ENCODE peak calls at places on chromosomes 7 and 10, in ten cellular contexts. One of them, this sample, is unnamed.

GRCh38 chr10:106348933-106349332 is 815.6 kb downstream of the SORCS1 start:
- DNase-seq in nephron progenitor cell: no peak
- DNase-seq in A673: no peak
- DNase-seq in cardiac muscle cell: no peak
- DNase-seq in HT1080: no peak
- DNase-seq in astrocyte of the spinal cord: no peak
- DNase-seq in WERI-Rb-1: no peak
- DNase-seq in SHP77: no peak
- DNase-seq in CD4-positive, CD25-positive, alpha-beta regulatory T cell: no peak
- DNase-seq in activated CD8-positive, alpha-beta memory T cell treated with anti-CD3 and anti-CD28 coated beads, Interleukin-2, amount 50 U/mL, for 48 hours: no peak
- DNase-seq in this sample: no peak

GRCh38 chr7:88480266-88480665 is 173.6 kb upstream of the STEAP4 start:
- DNase-seq in nephron progenitor cell: no peak
- DNase-seq in A673: no peak
- DNase-seq in cardiac muscle cell: no peak
- DNase-seq in HT1080: no peak
- DNase-seq in astrocyte of the spinal cord: no peak
- DNase-seq in WERI-Rb-1: no peak
- DNase-seq in SHP77: no peak
- DNase-seq in CD4-positive, CD25-positive, alpha-beta regulatory T cell: no peak
- DNase-seq in activated CD8-positive, alpha-beta memory T cell treated with anti-CD3 and anti-CD28 coated beads, Interleukin-2, amount 50 U/mL, for 48 hours: no peak
- DNase-seq in this sample: no peak

GRCh38 chr7:66353547-66353946 is 148.4 kb downstream of the TPST1 start:
- DNase-seq in nephron progenitor cell: no peak
- DNase-seq in A673: no peak
- DNase-seq in cardiac muscle cell: no peak
- DNase-seq in HT1080: no peak
- DNase-seq in astrocyte of the spinal cord: no peak
- DNase-seq in WERI-Rb-1: no peak
- DNase-seq in SHP77: no peak
- DNase-seq in CD4-positive, CD25-positive, alpha-beta regulatory T cell: no peak
- DNase-seq in activated CD8-positive, alpha-beta memory T cell treated with anti-CD3 and anti-CD28 coated beads, Interleukin-2, amount 50 U/mL, for 48 hours: no peak
- DNase-seq in this sample: no peak

GRCh38 chr7:99090811-99091582 is 52.9 kb downstream of the SMURF1 start:
- DNase-seq in nephron progenitor cell: no peak
- DNase-seq in A673: no peak
- DNase-seq in cardiac muscle cell: peak; percentile 42
- DNase-seq in HT1080: no peak
- DNase-seq in astrocyte of the spinal cord: peak; percentile 44
- DNase-seq in WERI-Rb-1: no peak
- DNase-seq in SHP77: no peak
- DNase-seq in CD4-positive, CD25-positive, alpha-beta regulatory T cell: no peak
- DNase-seq in activated CD8-positive, alpha-beta memory T cell treated with anti-CD3 and anti-CD28 coated beads, Interleukin-2, amount 50 U/mL, for 48 hours: no peak
- DNase-seq in this sample: peak; percentile 33

GRCh38 chr7:87435546-87435945 is 39.9 kb downstream of the ABCB4 start:
- DNase-seq in nephron progenitor cell: no peak
- DNase-seq in A673: no peak
- DNase-seq in cardiac muscle cell: no peak
- DNase-seq in HT1080: peak; percentile 54
- DNase-seq in astrocyte of the spinal cord: peak; percentile 56
- DNase-seq in WERI-Rb-1: no peak
- DNase-seq in SHP77: no peak
- DNase-seq in CD4-positive, CD25-positive, alpha-beta regulatory T cell: no peak
- DNase-seq in activated CD8-positive, alpha-beta memory T cell treated with anti-CD3 and anti-CD28 coated beads, Interleukin-2, amount 50 U/mL, for 48 hours: no peak
- DNase-seq in this sample: no peak

GRCh38 chr7:135716677-135717238 is 11.2 kb downstream of the SLC13A4 start:
- DNase-seq in nephron progenitor cell: no peak
- DNase-seq in A673: peak; percentile 96
- DNase-seq in cardiac muscle cell: no peak
- DNase-seq in HT1080: peak; percentile 83
- DNase-seq in astrocyte of the spinal cord: peak; percentile 93
- DNase-seq in WERI-Rb-1: peak; percentile 40
- DNase-seq in SHP77: peak; percentile 18
- DNase-seq in CD4-positive, CD25-positive, alpha-beta regulatory T cell: no peak
- DNase-seq in activated CD8-positive, alpha-beta memory T cell treated with anti-CD3 and anti-CD28 coated beads, Interleukin-2, amount 50 U/mL, for 48 hours: no peak
- DNase-seq in this sample: no peak

GRCh38 chr10:14396441-14397048 is 65.8 kb upstream of the FRMD4A start:
- DNase-seq in nephron progenitor cell: no peak
- DNase-seq in A673: peak; percentile 61
- DNase-seq in cardiac muscle cell: no peak
- DNase-seq in HT1080: no peak
- DNase-seq in astrocyte of the spinal cord: no peak
- DNase-seq in WERI-Rb-1: no peak
- DNase-seq in SHP77: no peak
- DNase-seq in CD4-positive, CD25-positive, alpha-beta regulatory T cell: no peak
- DNase-seq in activated CD8-positive, alpha-beta memory T cell treated with anti-CD3 and anti-CD28 coated beads, Interleukin-2, amount 50 U/mL, for 48 hours: no peak
- DNase-seq in this sample: no peak

GRCh38 chr7:44307905-44308740 is 17.3 kb downstream of the CAMK2B start:
- DNase-seq in nephron progenitor cell: no peak
- DNase-seq in A673: no peak
- DNase-seq in cardiac muscle cell: no peak
- DNase-seq in HT1080: no peak
- DNase-seq in astrocyte of the spinal cord: no peak
- DNase-seq in WERI-Rb-1: no peak
- DNase-seq in SHP77: no peak
- DNase-seq in CD4-positive, CD25-positive, alpha-beta regulatory T cell: no peak
- DNase-seq in activated CD8-positive, alpha-beta memory T cell treated with anti-CD3 and anti-CD28 coated beads, Interleukin-2, amount 50 U/mL, for 48 hours: peak; percentile 49
- DNase-seq in this sample: no peak

GRCh38 chr7:141975806-141976523 is 2.4 kb upstream of the TAS2R38 start:
- DNase-seq in nephron progenitor cell: peak; percentile 90
- DNase-seq in A673: peak; percentile 77
- DNase-seq in cardiac muscle cell: peak; percentile 85
- DNase-seq in HT1080: peak; percentile 65
- DNase-seq in astrocyte of the spinal cord: peak; percentile 60
- DNase-seq in WERI-Rb-1: peak; percentile 87
- DNase-seq in SHP77: peak; percentile 72
- DNase-seq in CD4-positive, CD25-positive, alpha-beta regulatory T cell: peak; percentile 39
- DNase-seq in activated CD8-positive, alpha-beta memory T cell treated with anti-CD3 and anti-CD28 coated beads, Interleukin-2, amount 50 U/mL, for 48 hours: peak; percentile 90
- DNase-seq in this sample: peak; percentile 84

GRCh38 chr7:82534687-82535086 is 91.1 kb upstream of the CACNA2D1 start:
- DNase-seq in nephron progenitor cell: no peak
- DNase-seq in A673: no peak
- DNase-seq in cardiac muscle cell: no peak
- DNase-seq in HT1080: peak; percentile 16
- DNase-seq in astrocyte of the spinal cord: peak; percentile 42
- DNase-seq in WERI-Rb-1: no peak
- DNase-seq in SHP77: no peak
- DNase-seq in CD4-positive, CD25-positive, alpha-beta regulatory T cell: no peak
- DNase-seq in activated CD8-positive, alpha-beta memory T cell treated with anti-CD3 and anti-CD28 coated beads, Interleukin-2, amount 50 U/mL, for 48 hours: no peak
- DNase-seq in this sample: peak; percentile 5

GRCh38 chr7:35035511-35035921 is 1.8 kb downstream of the DPY19L1 start:
- DNase-seq in nephron progenitor cell: no peak
- DNase-seq in A673: peak; percentile 35
- DNase-seq in cardiac muscle cell: peak; percentile 35
- DNase-seq in HT1080: peak; percentile 72
- DNase-seq in astrocyte of the spinal cord: peak; percentile 69
- DNase-seq in WERI-Rb-1: peak; percentile 41
- DNase-seq in SHP77: peak; percentile 10
- DNase-seq in CD4-positive, CD25-positive, alpha-beta regulatory T cell: peak; percentile 42
- DNase-seq in activated CD8-positive, alpha-beta memory T cell treated with anti-CD3 and anti-CD28 coated beads, Interleukin-2, amount 50 U/mL, for 48 hours: no peak
- DNase-seq in this sample: peak; percentile 10

GRCh38 chr7:107210400-107210799 is 41.6 kb downstream of the HBP1 start:
- DNase-seq in nephron progenitor cell: no peak
- DNase-seq in A673: no peak
- DNase-seq in cardiac muscle cell: no peak
- DNase-seq in HT1080: no peak
- DNase-seq in astrocyte of the spinal cord: no peak
- DNase-seq in WERI-Rb-1: no peak
- DNase-seq in SHP77: no peak
- DNase-seq in CD4-positive, CD25-positive, alpha-beta regulatory T cell: no peak
- DNase-seq in activated CD8-positive, alpha-beta memory T cell treated with anti-CD3 and anti-CD28 coated beads, Interleukin-2, amount 50 U/mL, for 48 hours: no peak
- DNase-seq in this sample: no peak

GRCh38 chr10:102735065-102735562 is 8.6 kb upstream of the WBP1L start:
- DNase-seq in nephron progenitor cell: no peak
- DNase-seq in A673: peak; percentile 28
- DNase-seq in cardiac muscle cell: no peak
- DNase-seq in HT1080: no peak
- DNase-seq in astrocyte of the spinal cord: no peak
- DNase-seq in WERI-Rb-1: no peak
- DNase-seq in SHP77: no peak
- DNase-seq in CD4-positive, CD25-positive, alpha-beta regulatory T cell: no peak
- DNase-seq in activated CD8-positive, alpha-beta memory T cell treated with anti-CD3 and anti-CD28 coated beads, Interleukin-2, amount 50 U/mL, for 48 hours: no peak
- DNase-seq in this sample: peak; percentile 36

GRCh38 chr10:89391882-89392756 is at the start of gene IFIT1:
- DNase-seq in nephron progenitor cell: no peak
- DNase-seq in A673: peak; percentile 82
- DNase-seq in cardiac muscle cell: peak; percentile 86
- DNase-seq in HT1080: peak; percentile 82
- DNase-seq in astrocyte of the spinal cord: peak; percentile 94
- DNase-seq in WERI-Rb-1: no peak
- DNase-seq in SHP77: peak; percentile 36
- DNase-seq in CD4-positive, CD25-positive, alpha-beta regulatory T cell: peak; percentile 55
- DNase-seq in activated CD8-positive, alpha-beta memory T cell treated with anti-CD3 and anti-CD28 coated beads, Interleukin-2, amount 50 U/mL, for 48 hours: no peak
- DNase-seq in this sample: peak; percentile 83

GRCh38 chr10:12875100-12875499 is 126.4 kb downstream of the CCDC3 start:
- DNase-seq in nephron progenitor cell: no peak
- DNase-seq in A673: no peak
- DNase-seq in cardiac muscle cell: no peak
- DNase-seq in HT1080: no peak
- DNase-seq in astrocyte of the spinal cord: peak; percentile 16
- DNase-seq in WERI-Rb-1: no peak
- DNase-seq in SHP77: no peak
- DNase-seq in CD4-positive, CD25-positive, alpha-beta regulatory T cell: no peak
- DNase-seq in activated CD8-positive, alpha-beta memory T cell treated with anti-CD3 and anti-CD28 coated beads, Interleukin-2, amount 50 U/mL, for 48 hours: no peak
- DNase-seq in this sample: peak; percentile 21

GRCh38 chr7:129122751-129123516 is 21.6 kb upstream of the TSPAN33 start:
- DNase-seq in nephron progenitor cell: no peak
- DNase-seq in A673: no peak
- DNase-seq in cardiac muscle cell: no peak
- DNase-seq in HT1080: no peak
- DNase-seq in astrocyte of the spinal cord: no peak
- DNase-seq in WERI-Rb-1: no peak
- DNase-seq in SHP77: no peak
- DNase-seq in CD4-positive, CD25-positive, alpha-beta regulatory T cell: no peak
- DNase-seq in activated CD8-positive, alpha-beta memory T cell treated with anti-CD3 and anti-CD28 coated beads, Interleukin-2, amount 50 U/mL, for 48 hours: no peak
- DNase-seq in this sample: no peak

GRCh38 chr7:151394076-151395035 is 15.5 kb downstream of the WDR86 start:
- DNase-seq in nephron progenitor cell: no peak
- DNase-seq in A673: no peak
- DNase-seq in cardiac muscle cell: no peak
- DNase-seq in HT1080: no peak
- DNase-seq in astrocyte of the spinal cord: no peak
- DNase-seq in WERI-Rb-1: no peak
- DNase-seq in SHP77: no peak
- DNase-seq in CD4-positive, CD25-positive, alpha-beta regulatory T cell: no peak
- DNase-seq in activated CD8-positive, alpha-beta memory T cell treated with anti-CD3 and anti-CD28 coated beads, Interleukin-2, amount 50 U/mL, for 48 hours: no peak
- DNase-seq in this sample: no peak

GRCh38 chr7:131330299-131330698 is 2.6 kb downstream of the MKLN1 start:
- DNase-seq in nephron progenitor cell: no peak
- DNase-seq in A673: no peak
- DNase-seq in cardiac muscle cell: no peak
- DNase-seq in HT1080: no peak
- DNase-seq in astrocyte of the spinal cord: no peak
- DNase-seq in WERI-Rb-1: no peak
- DNase-seq in SHP77: no peak
- DNase-seq in CD4-positive, CD25-positive, alpha-beta regulatory T cell: no peak
- DNase-seq in activated CD8-positive, alpha-beta memory T cell treated with anti-CD3 and anti-CD28 coated beads, Interleukin-2, amount 50 U/mL, for 48 hours: no peak
- DNase-seq in this sample: no peak

GRCh38 chr10:51469666-51470065 is 229.7 kb downstream of the CSTF2T start:
- DNase-seq in nephron progenitor cell: no peak
- DNase-seq in A673: no peak
- DNase-seq in cardiac muscle cell: no peak
- DNase-seq in HT1080: no peak
- DNase-seq in astrocyte of the spinal cord: no peak
- DNase-seq in WERI-Rb-1: no peak
- DNase-seq in SHP77: no peak
- DNase-seq in CD4-positive, CD25-positive, alpha-beta regulatory T cell: no peak
- DNase-seq in activated CD8-positive, alpha-beta memory T cell treated with anti-CD3 and anti-CD28 coated beads, Interleukin-2, amount 50 U/mL, for 48 hours: no peak
- DNase-seq in this sample: no peak

GRCh38 chr10:99276848-99277486 is 41.3 kb upstream of the HPSE2 start:
- DNase-seq in nephron progenitor cell: no peak
- DNase-seq in A673: peak; percentile 37
- DNase-seq in cardiac muscle cell: peak; percentile 35
- DNase-seq in HT1080: no peak
- DNase-seq in astrocyte of the spinal cord: peak; percentile 6
- DNase-seq in WERI-Rb-1: no peak
- DNase-seq in SHP77: no peak
- DNase-seq in CD4-positive, CD25-positive, alpha-beta regulatory T cell: no peak
- DNase-seq in activated CD8-positive, alpha-beta memory T cell treated with anti-CD3 and anti-CD28 coated beads, Interleukin-2, amount 50 U/mL, for 48 hours: no peak
- DNase-seq in this sample: no peak

GRCh38 chr10:95183132-95183450 is 10.9 kb upstream of the ACSM6 start:
- DNase-seq in nephron progenitor cell: no peak
- DNase-seq in A673: no peak
- DNase-seq in cardiac muscle cell: no peak
- DNase-seq in HT1080: no peak
- DNase-seq in astrocyte of the spinal cord: peak; percentile 23
- DNase-seq in WERI-Rb-1: no peak
- DNase-seq in SHP77: peak; percentile 26
- DNase-seq in CD4-positive, CD25-positive, alpha-beta regulatory T cell: no peak
- DNase-seq in activated CD8-positive, alpha-beta memory T cell treated with anti-CD3 and anti-CD28 coated beads, Interleukin-2, amount 50 U/mL, for 48 hours: no peak
- DNase-seq in this sample: no peak

GRCh38 chr7:55563596-55564325 is 8.5 kb downstream of the VOPP1 start:
- DNase-seq in nephron progenitor cell: no peak
- DNase-seq in A673: no peak
- DNase-seq in cardiac muscle cell: no peak
- DNase-seq in HT1080: no peak
- DNase-seq in astrocyte of the spinal cord: no peak
- DNase-seq in WERI-Rb-1: no peak
- DNase-seq in SHP77: no peak
- DNase-seq in CD4-positive, CD25-positive, alpha-beta regulatory T cell: no peak
- DNase-seq in activated CD8-positive, alpha-beta memory T cell treated with anti-CD3 and anti-CD28 coated beads, Interleukin-2, amount 50 U/mL, for 48 hours: no peak
- DNase-seq in this sample: no peak

GRCh38 chr10:132715791-132716680 is 69.9 kb downstream of the NKX6-2 start:
- DNase-seq in nephron progenitor cell: peak; percentile 0
- DNase-seq in A673: no peak
- DNase-seq in cardiac muscle cell: peak; percentile 55
- DNase-seq in HT1080: no peak
- DNase-seq in astrocyte of the spinal cord: no peak
- DNase-seq in WERI-Rb-1: no peak
- DNase-seq in SHP77: no peak
- DNase-seq in CD4-positive, CD25-positive, alpha-beta regulatory T cell: no peak
- DNase-seq in activated CD8-positive, alpha-beta memory T cell treated with anti-CD3 and anti-CD28 coated beads, Interleukin-2, amount 50 U/mL, for 48 hours: no peak
- DNase-seq in this sample: no peak

GRCh38 chr10:89337493-89337892 is 9.7 kb downstream of the IFIT3 start:
- DNase-seq in nephron progenitor cell: no peak
- DNase-seq in A673: peak; percentile 51
- DNase-seq in cardiac muscle cell: no peak
- DNase-seq in HT1080: peak; percentile 95
- DNase-seq in astrocyte of the spinal cord: peak; percentile 76
- DNase-seq in WERI-Rb-1: no peak
- DNase-seq in SHP77: no peak
- DNase-seq in CD4-positive, CD25-positive, alpha-beta regulatory T cell: no peak
- DNase-seq in activated CD8-positive, alpha-beta memory T cell treated with anti-CD3 and anti-CD28 coated beads, Interleukin-2, amount 50 U/mL, for 48 hours: no peak
- DNase-seq in this sample: no peak

GRCh38 chr10:3126741-3127342 is 45.7 kb downstream of the PITRM1 start:
- DNase-seq in nephron progenitor cell: peak; percentile 26
- DNase-seq in A673: peak; percentile 57
- DNase-seq in cardiac muscle cell: peak; percentile 84
- DNase-seq in HT1080: no peak
- DNase-seq in astrocyte of the spinal cord: no peak
- DNase-seq in WERI-Rb-1: peak; percentile 88
- DNase-seq in SHP77: peak; percentile 87
- DNase-seq in CD4-positive, CD25-positive, alpha-beta regulatory T cell: no peak
- DNase-seq in activated CD8-positive, alpha-beta memory T cell treated with anti-CD3 and anti-CD28 coated beads, Interleukin-2, amount 50 U/mL, for 48 hours: no peak
- DNase-seq in this sample: peak; percentile 72

GRCh38 chr7:125059861-125060456 is 130.3 kb upstream of the POT1 start:
- DNase-seq in nephron progenitor cell: no peak
- DNase-seq in A673: peak; percentile 32
- DNase-seq in cardiac muscle cell: no peak
- DNase-seq in HT1080: no peak
- DNase-seq in astrocyte of the spinal cord: peak; percentile 56
- DNase-seq in WERI-Rb-1: no peak
- DNase-seq in SHP77: no peak
- DNase-seq in CD4-positive, CD25-positive, alpha-beta regulatory T cell: no peak
- DNase-seq in activated CD8-positive, alpha-beta memory T cell treated with anti-CD3 and anti-CD28 coated beads, Interleukin-2, amount 50 U/mL, for 48 hours: no peak
- DNase-seq in this sample: no peak

GRCh38 chr10:52801951-52802350 is 29.4 kb upstream of the MBL2 start:
- DNase-seq in nephron progenitor cell: no peak
- DNase-seq in A673: no peak
- DNase-seq in cardiac muscle cell: no peak
- DNase-seq in HT1080: peak; percentile 70
- DNase-seq in astrocyte of the spinal cord: no peak
- DNase-seq in WERI-Rb-1: no peak
- DNase-seq in SHP77: no peak
- DNase-seq in CD4-positive, CD25-positive, alpha-beta regulatory T cell: no peak
- DNase-seq in activated CD8-positive, alpha-beta memory T cell treated with anti-CD3 and anti-CD28 coated beads, Interleukin-2, amount 50 U/mL, for 48 hours: no peak
- DNase-seq in this sample: no peak

GRCh38 chr7:34622182-34622581 is 35.8 kb upstream of the NPSR1 start:
- DNase-seq in nephron progenitor cell: no peak
- DNase-seq in A673: no peak
- DNase-seq in cardiac muscle cell: no peak
- DNase-seq in HT1080: no peak
- DNase-seq in astrocyte of the spinal cord: no peak
- DNase-seq in WERI-Rb-1: no peak
- DNase-seq in SHP77: no peak
- DNase-seq in CD4-positive, CD25-positive, alpha-beta regulatory T cell: no peak
- DNase-seq in activated CD8-positive, alpha-beta memory T cell treated with anti-CD3 and anti-CD28 coated beads, Interleukin-2, amount 50 U/mL, for 48 hours: no peak
- DNase-seq in this sample: no peak